ENCODE peak calls at places on chromosomes 12 and 14, in nine cellular contexts. E is CD8-positive, alpha-beta memory T cell; V is adipocyte; K is endodermal cell; Y is SK-N-SH; M is mammary epithelial cell; B is H7; U is GM23338; A is pancreas. Z is an unnamed sample. For H3K27me3 and H3K36me3, the result is how much of the 10 kb centered on the place peaks cover.

GRCh38 chr14:91858536-91859275 is 8.6 kb downstream of the TC2N start:
- DNase-seq in M (no peak), K (peak), Y (no peak), B (no peak), A (no peak), E (no peak), U (peak), V (peak), Z (peak)

GRCh38 chr14:68711551-68712437 is 81.1 kb downstream of the ZFP36L1 start:
- DNase-seq in E (no peak), K (no peak), B (peak), Y (no peak), A (no peak), M (no peak), V (no peak), U (no peak), Z (no peak)

GRCh38 chr12:46260153-46260912 is 8.5 kb downstream of the SLC38A1 start:
- DNase-seq in K (no peak), B (no peak), A (no peak), U (peak), V (peak), Y (no peak), E (no peak), M (no peak), Z (no peak)

GRCh38 chr12:47590771-47591368 is 115.0 kb downstream of the RPAP3 start:
- DNase-seq in M (no peak), K (no peak), V (peak), Y (no peak), E (no peak), U (no peak), B (peak), A (no peak), Z (no peak)

GRCh38 chr12:42985506-42985905 is 396.0 kb upstream of the PRICKLE1 start:
- DNase-seq in B (peak), K (peak), A (peak), Y (no peak), U (peak), E (no peak), V (no peak), M (no peak), Z (no peak)

GRCh38 chr14:100981808-100982207 is 78.3 kb upstream of the RTL1 start:
- DNase-seq in E (no peak), B (no peak), M (peak), U (no peak), K (no peak), A (no peak), Y (no peak), V (peak), Z (no peak)

GRCh38 chr12:1226951-1227350 is 235.9 kb downstream of the ERC1 start:
- DNase-seq in E (no peak), V (no peak), A (no peak), K (no peak), Y (no peak), U (no peak), B (no peak), M (no peak), Z (no peak)

GRCh38 chr12:50314629-50315312 is 31.5 kb upstream of the LIMA1 start:
- DNase-seq in B (peak), U (peak), V (peak), A (no peak), K (peak), M (no peak), Y (peak), E (no peak), Z (no peak)

GRCh38 chr14:73463411-73463810 is 5.1 kb upstream of the NUMB start:
- DNase-seq in Y (no peak), B (no peak), K (peak), U (no peak), A (peak), E (no peak), V (peak), M (peak), Z (peak)

GRCh38 chr14:91358654-91359210 is 58.9 kb downstream of the CCDC88C start:
- DNase-seq in A (no peak), B (no peak), U (no peak), Y (no peak), K (no peak), M (peak), E (no peak), V (no peak), Z (no peak)

GRCh38 chr14:52314521-52315354 is 626 bp downstream of the PTGER2 start:
- DNase-seq in B (peak), U (peak), Y (peak), A (no peak), E (peak), M (peak), V (peak), K (peak), Z (peak)

GRCh38 chr12:39314547-39314946 is 128.4 kb downstream of the KIF21A start:
- DNase-seq in A (no peak), E (no peak), U (no peak), B (no peak), K (no peak), V (no peak), M (no peak), Y (no peak), Z (no peak)

GRCh38 chr12:132432721-132433577 is 57.0 kb upstream of the FBRSL1 start:
- DNase-seq in U (no peak), M (no peak), B (peak), Y (no peak), E (no peak), K (no peak), A (no peak), V (peak), Z (no peak)

GRCh38 chr12:41777064-41777790 is 367.4 kb downstream of the GXYLT1 start:
- DNase-seq in E (no peak), M (no peak), Y (no peak), U (no peak), B (no peak), K (no peak), V (no peak), A (no peak), Z (no peak)

GRCh38 chr12:98253207-98253606 is 262.2 kb upstream of the TMPO start:
- DNase-seq in E (no peak), Y (no peak), M (no peak), B (no peak), A (no peak), U (no peak), K (no peak), V (no peak), Z (no peak)

GRCh38 chr12:12449533-12450025 is 92.7 kb downstream of the BORCS5 start:
- DNase-seq in V (no peak), U (no peak), M (peak), K (no peak), B (no peak), E (no peak), Y (no peak), A (peak), Z (no peak)

GRCh38 chr12:125210104-125210755 is 145.0 kb downstream of the AACS start:
- DNase-seq in M (no peak), B (peak), U (no peak), K (no peak), E (no peak), Y (no peak), V (no peak), A (no peak), Z (no peak)

GRCh38 chr12:6394398-6394797 is 10.4 kb downstream of the LTBR start:
- DNase-seq in A (no peak), B (no peak), Y (no peak), E (no peak), M (no peak), U (no peak), K (no peak), V (no peak), Z (no peak)

GRCh38 chr12:39402922-39403321 is 40.0 kb downstream of the KIF21A start:
- DNase-seq in V (no peak), K (no peak), U (no peak), B (no peak), E (no peak), A (no peak), M (peak), Y (no peak), Z (no peak)

GRCh38 chr12:26195641-26196423 is 459 bp downstream of the SSPN start:
- DNase-seq in B (peak), A (peak), V (peak), M (peak), Y (peak), K (peak), U (peak), E (no peak), Z (peak)

GRCh38 chr14:75041613-75042012 is 9.7 kb downstream of the MLH3 start:
- DNase-seq in E (no peak), B (no peak), U (no peak), M (peak), V (peak), Y (no peak), K (no peak), A (no peak), Z (no peak)

DNA sequence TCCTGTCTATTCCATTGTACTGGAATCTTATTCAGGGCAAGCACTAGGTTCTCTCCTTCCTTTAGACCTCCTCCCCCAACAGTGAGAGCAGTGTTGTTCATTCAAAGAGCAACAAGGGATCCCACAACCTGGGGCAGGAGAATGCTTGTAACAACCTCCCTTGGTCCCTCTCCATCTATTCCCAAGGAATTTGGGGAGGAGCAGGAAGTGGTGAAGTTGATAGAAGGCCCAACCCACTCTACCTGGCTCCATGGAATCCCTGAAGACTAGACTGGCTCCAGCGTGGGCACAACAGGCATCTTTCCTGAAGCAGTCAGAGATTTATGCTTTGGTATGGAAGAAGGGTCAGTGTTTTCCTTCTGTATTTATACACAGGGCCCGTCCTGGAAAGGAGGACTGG is 33.4 kb upstream of the CISTR start:
- DNase-seq in B (no peak), K (no peak), E (no peak), M (no peak), V (no peak), A (no peak), Y (no peak), U (no peak), Z (no peak)
- H3K27me3 ChIP-seq in B (under half), K (half or more), E (under half), M (under half), V (under half), A (under half), Y (half or more), U (under half), Z (under half)

GRCh38 chr12:120367924-120368788 is 808 bp downstream of the MSI1 start:
- DNase-seq in A (no peak), U (peak), Y (peak), M (peak), V (peak), K (peak), B (peak), E (no peak), Z (no peak)

GRCh38 chr12:120367252-120367923 is 1.6 kb downstream of the MSI1 start:
- DNase-seq in K (peak), A (no peak), M (no peak), Y (peak), B (peak), V (peak), E (no peak), U (peak), Z (no peak)

GRCh38 chr12:120368789-120369475 is at the start of gene MSI1:
- DNase-seq in B (peak), M (no peak), U (peak), Y (peak), V (peak), K (peak), E (no peak), A (no peak), Z (no peak)

GRCh38 chr12:120370343-120371243 is 1.6 kb upstream of the MSI1 start:
- DNase-seq in M (no peak), Y (no peak), V (no peak), K (peak), U (peak), A (no peak), B (peak), E (no peak), Z (no peak)

DNA sequence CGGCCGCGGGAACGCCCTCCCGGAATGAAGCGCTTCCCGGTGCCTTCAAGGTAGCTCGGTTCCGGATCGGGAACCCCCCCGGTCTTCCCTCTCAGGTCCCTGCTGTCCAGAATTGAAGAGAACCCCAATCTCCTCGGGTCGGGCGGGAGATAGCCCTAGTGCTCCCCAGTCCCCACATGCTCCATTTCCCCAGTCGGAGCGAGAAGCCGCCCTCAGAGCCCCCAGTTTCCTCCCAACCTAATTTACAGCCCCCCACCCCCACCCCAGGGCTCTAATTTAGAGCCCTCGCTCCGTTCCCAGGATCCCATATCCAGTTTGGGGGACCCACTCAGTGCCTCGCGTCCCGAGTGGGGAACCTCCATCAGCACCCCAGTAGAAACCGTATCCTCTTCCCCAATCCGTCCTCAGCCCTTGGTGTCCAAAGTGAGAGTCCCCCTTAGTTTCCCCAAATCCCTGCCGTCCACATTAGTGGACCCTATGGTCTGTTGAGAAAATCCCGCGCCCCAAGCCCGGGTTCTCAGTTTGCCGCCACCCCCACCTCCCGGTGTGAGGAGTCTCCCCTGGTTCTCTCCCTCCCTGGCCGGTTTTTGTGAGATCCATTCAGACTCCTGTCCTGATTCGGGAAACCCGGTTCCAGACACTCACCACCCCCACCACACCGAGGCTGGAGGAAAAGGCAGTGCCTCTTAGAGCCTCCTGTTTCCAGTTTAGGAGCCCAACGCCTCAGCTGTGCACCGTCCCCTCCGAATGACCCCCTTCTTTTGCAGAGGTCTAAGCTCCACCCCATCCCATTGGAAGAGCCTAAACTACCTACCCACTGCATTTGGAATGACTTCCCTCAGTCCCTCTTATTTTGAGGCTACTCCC is 745 bp upstream of the MSI1 start:
- DNase-seq in A (no peak), M (no peak), E (no peak), K (peak), B (peak), V (no peak), Y (no peak), U (peak), Z (no peak)
- H3K4me3 ChIP-seq in A (peak), M (no peak), E (no peak), K (peak), B (peak), V (no peak), Y (peak), U (peak), Z (peak)

DNA sequence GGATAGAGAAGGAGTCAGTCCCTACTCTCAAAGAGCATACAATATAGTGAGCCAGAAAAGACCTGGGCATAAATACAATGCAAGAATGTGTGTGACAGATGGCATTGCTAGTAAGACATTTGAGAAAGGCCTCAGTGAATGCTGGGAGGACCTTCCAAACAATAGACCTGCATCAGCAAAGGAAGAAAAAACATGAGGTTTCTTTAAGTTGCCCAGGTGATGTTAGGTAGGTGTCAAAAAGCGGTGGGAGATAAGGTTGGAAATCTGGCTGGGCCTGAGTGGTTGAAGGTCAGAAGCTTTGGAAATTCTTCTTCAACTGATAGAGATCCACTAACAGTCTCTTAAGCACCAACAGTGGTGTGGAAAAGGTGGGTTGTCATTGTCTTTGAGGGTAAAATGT is 50.5 kb upstream of the FRS2 start:
- DNase-seq in V (no peak), K (peak), B (no peak), E (no peak), A (no peak), Y (no peak), U (no peak), M (no peak), Z (no peak)
- H3K36me3 ChIP-seq in V (under half), K (under half), B (under half), E (under half), A (under half), Y (under half), U (under half), M (under half), Z (under half)

DNA sequence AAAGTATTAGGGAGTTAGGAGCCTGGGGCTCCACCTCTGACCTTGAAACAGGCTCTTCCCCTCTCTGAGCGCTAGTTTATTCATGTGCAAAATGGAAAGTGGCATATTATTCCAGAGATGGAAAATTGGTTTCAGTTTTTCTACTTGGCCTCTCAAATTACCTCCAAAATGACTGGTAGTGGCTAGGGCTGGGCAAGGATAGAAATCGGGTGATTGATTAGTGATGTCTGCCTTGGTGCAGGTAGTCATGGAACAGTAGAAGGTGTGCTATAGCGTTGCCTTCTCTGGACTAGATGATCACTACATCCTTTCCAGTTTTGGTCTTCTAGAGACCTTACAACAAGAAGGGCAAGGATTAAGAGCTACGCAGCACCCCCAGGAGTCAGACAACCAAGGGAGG is 8.6 kb upstream of the MSI1 start:
- DNase-seq in B (no peak), M (no peak), U (no peak), Y (no peak), V (no peak), A (no peak), K (no peak), E (no peak), Z (no peak)
- H3K27me3 ChIP-seq in B (under half), M (under half), U (under half), Y (under half), V (under half), A (under half), K (under half), E (under half), Z (under half)

GRCh38 chr12:120689397-120690082 is 2.6 kb downstream of the MLEC start:
- DNase-seq in U (peak), Y (no peak), M (no peak), B (no peak), V (peak), K (peak), E (no peak), A (no peak), Z (no peak)
- H3K4me3 ChIP-seq in U (peak), Y (peak), M (peak), B (no peak), V (peak), K (peak), E (peak), A (no peak), Z (peak)

GRCh38 chr14:63383776-63384367 is 65.1 kb upstream of the GPHB5 start:
- DNase-seq in M (no peak), Y (no peak), K (no peak), U (no peak), B (no peak), V (no peak), A (no peak), E (peak), Z (no peak)
- H3K36me3 ChIP-seq in M (under half), Y (under half), K (half or more), U (under half), B (under half), V (half or more), A (under half), E (under half), Z (under half)

GRCh38 chr14:35695647-35696046 is 113.4 kb downstream of the RALGAPA1 start:
- DNase-seq in Y (no peak), U (no peak), M (no peak), A (no peak), V (no peak), K (no peak), E (no peak), B (no peak), Z (no peak)

GRCh38 chr14:35696575-35696974 is 112.5 kb downstream of the RALGAPA1 start:
- DNase-seq in B (no peak), M (no peak), E (no peak), A (no peak), V (no peak), Y (no peak), K (no peak), U (no peak), Z (no peak)

GRCh38 chr14:35701531-35701930 is 107.6 kb downstream of the RALGAPA1 start:
- DNase-seq in K (no peak), A (no peak), U (no peak), Y (no peak), B (no peak), E (no peak), V (no peak), M (no peak), Z (no peak)

GRCh38 chr14:35696119-35696518 is 113.0 kb downstream of the RALGAPA1 start:
- DNase-seq in U (no peak), Y (no peak), B (no peak), K (no peak), A (no peak), M (no peak), E (no peak), V (no peak), Z (no peak)

GRCh38 chr14:35699791-35700444 is 109.2 kb downstream of the RALGAPA1 start:
- DNase-seq in E (no peak), U (no peak), K (no peak), Y (no peak), A (no peak), B (no peak), V (no peak), M (no peak), Z (no peak)
- H3K27me3 ChIP-seq in E (under half), U (under half), K (under half), Y (under half), A (under half), B (under half), V (under half), M (under half), Z (under half)

GRCh38 chr12:65822732-65823480 is 1.4 kb upstream of the HMGA2 start:
- DNase-seq in A (no peak), Y (peak), B (peak), K (peak), U (peak), M (peak), V (peak), E (no peak), Z (peak)
- H3K4me3 ChIP-seq in A (no peak), Y (peak), B (peak), K (peak), U (peak), M (peak), V (peak), E (no peak), Z (no peak)